ENCODE peak calls at places on chromosome 16, in seven cellular contexts. G is stomach, K is progenitor cell of endocrine pancreas, R is AG09309, P is sigmoid colon, U is cardiac fibroblast, M is fibroblast of lung. L is an unnamed sample.

GRCh38 chr16:66515543-66516171 is 34.3 kb downstream of the TK2 start:
- DNase-seq in R (no peak), M (peak; percentile 45), U (peak; percentile 88), K (no peak), P (peak; percentile 67), G (no peak), L (no peak)

GRCh38 chr16:81435567-81435966 is 9.0 kb upstream of the CMIP start:
- DNase-seq in K (no peak), M (no peak), R (no peak), G (no peak), P (no peak), U (no peak), L (no peak)

GRCh38 chr16:8583712-8584111 is 6.6 kb downstream of the TMEM114 start:
- DNase-seq in M (no peak), P (no peak), G (no peak), K (no peak), U (no peak), R (no peak), L (no peak)

GRCh38 chr16:12569061-12569460 is 234.6 kb downstream of the CPPED1 start:
- DNase-seq in K (no peak), U (no peak), P (no peak), M (no peak), G (no peak), R (no peak), L (no peak)

GRCh38 chr16:65725156-65725845 is 603.4 kb upstream of the CDH11 start:
- DNase-seq in G (no peak), M (no peak), U (peak; percentile 73), K (no peak), R (peak; percentile 61), P (no peak), L (no peak)

GRCh38 chr16:78102865-78103264 is 3.4 kb downstream of the WWOX start:
- DNase-seq in U (no peak), K (no peak), M (no peak), G (no peak), P (no peak), R (no peak), L (no peak)

GRCh38 chr16:66357523-66357928 is 9.0 kb upstream of the CDH5 start:
- DNase-seq in P (peak; percentile 75), U (peak; percentile 92), K (no peak), R (peak; percentile 57), G (peak; percentile 43), M (peak; percentile 85), L (peak; percentile 62)

GRCh38 chr16:9647981-9648701 is 534.1 kb downstream of the GRIN2A start:
- DNase-seq in G (no peak), K (no peak), R (no peak), M (no peak), U (peak; percentile 6), P (no peak), L (peak; percentile 26)

GRCh38 chr16:13896543-13897182 is 23.3 kb upstream of the ERCC4 start:
- DNase-seq in U (no peak), M (peak; percentile 20), K (no peak), P (no peak), G (no peak), R (no peak), L (no peak)

GRCh38 chr16:79071424-79071823 is 529.1 kb downstream of the MAF start:
- DNase-seq in M (no peak), R (no peak), P (peak; percentile 79), U (no peak), G (no peak), K (no peak), L (no peak)

GRCh38 chr16:85331685-85332084 is 219.4 kb upstream of the CIBAR2 start:
- DNase-seq in R (no peak), U (no peak), G (peak; percentile 52), K (no peak), P (no peak), M (no peak), L (no peak)

GRCh38 chr16:64983983-64984382 is 137.9 kb downstream of the CDH11 start:
- DNase-seq in R (peak; percentile 57), U (peak; percentile 76), G (no peak), K (no peak), M (peak; percentile 85), P (no peak), L (no peak)

GRCh38 chr16:64051826-64052225 is 1070.0 kb downstream of the CDH11 start:
- DNase-seq in P (no peak), U (peak; percentile 35), K (no peak), R (no peak), G (no peak), M (peak; percentile 21), L (no peak)

GRCh38 chr16:23521037-23521743 is 10.9 kb upstream of the GGA2 start:
- DNase-seq in P (no peak), U (no peak), M (no peak), R (no peak), G (no peak), K (no peak), L (no peak)

GRCh38 chr16:50743575-50744225 is 1.8 kb downstream of the CYLD start:
- DNase-seq in U (no peak), M (no peak), P (no peak), G (no peak), R (no peak), K (no peak), L (no peak)

GRCh38 chr16:73956592-73957495 is 339.8 kb upstream of the PSMD7 start:
- DNase-seq in U (peak; percentile 70), M (peak; percentile 83), R (peak; percentile 23), P (peak; percentile 73), K (peak; percentile 45), G (peak; percentile 54), L (peak; percentile 57)

GRCh38 chr16:4375717-4376116 is 4.1 kb downstream of the VASN start:
- DNase-seq in M (no peak), P (no peak), G (no peak), U (no peak), R (no peak), K (no peak), L (no peak)

GRCh38 chr16:89951509-89951908 is 3.0 kb downstream of the DEF8 start:
- DNase-seq in M (no peak), U (no peak), K (no peak), R (no peak), G (no peak), P (no peak), L (no peak)

GRCh38 chr16:54812229-54812628 is 118.4 kb upstream of the IRX5 start:
- DNase-seq in R (peak; percentile 14), U (peak; percentile 26), G (no peak), K (no peak), P (no peak), M (no peak), L (no peak)
- TF ChIP-seq CTCF in R (peak; percentile 37), U (peak; percentile 27), G (no peak), K (no peak), P (no peak), M (no peak), L (no peak)

GRCh38 chr16:1443980-1444729 is at the start of gene CCDC154:
- DNase-seq in R (no peak), M (no peak), U (no peak), G (no peak), K (no peak), P (no peak), L (peak; percentile 53)

GRCh38 chr16:1443403-1443973 is 868 bp downstream of the CCDC154 start:
- DNase-seq in G (no peak), K (no peak), P (no peak), M (no peak), U (no peak), R (no peak), L (peak; percentile 45)

GRCh38 chr16:1444730-1445517 is 568 bp upstream of the CCDC154 start:
- DNase-seq in R (no peak), M (no peak), G (no peak), K (no peak), U (no peak), P (no peak), L (no peak)

GRCh38 chr16:1446296-1447080 is 2.1 kb upstream of the CCDC154 start:
- DNase-seq in R (no peak), P (no peak), G (no peak), M (no peak), U (no peak), K (no peak), L (no peak)

DNA sequence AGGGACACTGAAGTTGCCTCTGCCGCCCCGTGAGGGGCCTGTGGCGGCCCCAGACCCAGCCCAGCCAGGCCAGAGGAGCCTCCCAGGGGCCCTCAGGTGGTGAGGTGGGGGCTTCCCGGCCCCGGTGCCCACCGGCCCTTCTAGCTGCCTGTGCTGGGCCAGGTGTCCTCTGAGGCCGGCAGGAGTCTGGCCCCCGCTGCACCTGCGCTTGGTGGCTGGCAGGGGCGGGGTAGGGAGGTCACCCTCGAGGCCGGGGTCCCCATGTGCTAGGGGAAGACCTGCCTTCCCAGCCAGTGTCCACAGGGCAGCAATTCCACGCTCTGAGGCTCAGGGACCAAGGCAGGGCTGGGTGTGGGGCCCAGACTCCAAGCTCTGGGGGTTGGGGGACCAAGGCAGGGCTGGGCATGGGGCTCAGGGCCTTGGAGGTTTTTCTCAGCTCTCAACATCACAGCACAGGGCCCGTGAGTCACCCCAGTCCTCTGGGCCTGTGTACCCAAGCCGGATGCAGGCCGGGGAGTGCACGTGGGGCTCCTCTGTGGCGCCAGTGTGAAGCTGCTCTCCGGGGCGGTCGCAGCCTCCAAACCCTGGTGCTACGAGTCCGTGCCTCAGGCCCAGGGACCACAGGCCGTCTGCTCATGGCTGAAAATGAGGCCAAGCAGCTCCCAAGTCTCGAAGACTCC is 1.3 kb upstream of the CCDC154 start:
- DNase-seq in M (no peak), U (no peak), K (no peak), G (no peak), P (no peak), R (no peak), L (no peak)
- TF ChIP-seq CTCF in M (no peak), U (no peak), K (no peak), G (no peak), P (no peak), R (no peak), L (no peak)

DNA sequence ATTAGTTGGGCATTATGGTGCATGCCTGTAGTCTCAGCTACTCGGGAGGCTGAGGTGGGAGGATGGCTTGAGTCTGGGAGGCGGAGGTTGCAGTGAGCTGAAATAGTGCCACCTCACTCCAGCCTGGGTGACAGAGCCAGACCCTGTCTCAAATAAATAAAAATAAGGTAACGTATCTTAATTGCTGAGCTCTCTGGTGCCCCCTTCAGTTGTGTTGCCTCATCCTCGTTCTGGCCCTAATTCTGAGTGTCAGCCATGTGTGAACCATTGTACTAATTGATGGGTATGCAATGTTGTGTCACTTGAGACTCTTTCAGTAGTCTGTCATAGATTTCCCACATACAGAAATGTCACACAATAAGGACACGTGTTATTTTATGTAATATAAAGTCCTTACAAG is 363.1 kb upstream of the RBFOX1 start:
- DNase-seq in G (no peak), K (no peak), P (no peak), M (no peak), U (no peak), R (no peak), L (no peak)
- TF ChIP-seq CTCF in G (no peak), K (peak; percentile 22), P (no peak), M (no peak), U (no peak), R (no peak), L (no peak)

GRCh38 chr16:27428035-27428785 is 26.2 kb downstream of the IL21R start:
- DNase-seq in U (no peak), R (no peak), P (peak; percentile 28), M (no peak), K (peak; percentile 2), G (no peak), L (no peak)
- TF ChIP-seq CTCF in U (peak; percentile 11), R (no peak), P (no peak), M (no peak), K (no peak), G (no peak), L (peak; percentile 3)

GRCh38 chr16:55370762-55371482 is 46.9 kb downstream of the IRX6 start:
- DNase-seq in R (peak; percentile 14), G (peak; percentile 33), M (peak; percentile 22), U (peak; percentile 39), K (peak; percentile 16), P (peak; percentile 73), L (peak; percentile 12)
- TF ChIP-seq CTCF in R (peak; percentile 78), G (no peak), M (peak; percentile 34), U (peak; percentile 41), K (peak; percentile 47), P (no peak), L (peak; percentile 9)